ENCODE peak calls at places on chromosome 1, in four cellular contexts. One of them, this sample, is unnamed.
A peak's percentile ranks its signal among the peaks of the same experiment; 100 is the strongest.

GRCh38 chr1:57307382-57307781 is 116.5 kb downstream of the DAB1 start:
- DNase-seq in AG04450: no peak
- DNase-seq in fibroblast of pulmonary artery: no peak
- DNase-seq in CD8-positive, alpha-beta T cell: peak; percentile 35
- DNase-seq in this sample: no peak

GRCh38 chr1:22500058-22500457 is 48.4 kb downstream of the ZBTB40 start:
- DNase-seq in AG04450: no peak
- DNase-seq in fibroblast of pulmonary artery: no peak
- DNase-seq in CD8-positive, alpha-beta T cell: no peak
- DNase-seq in this sample: no peak

GRCh38 chr1:201791775-201792166 is 37.2 kb upstream of the IPO9 start:
- DNase-seq in CD8-positive, alpha-beta T cell: no peak
- DNase-seq in AG04450: no peak
- DNase-seq in fibroblast of pulmonary artery: peak; percentile 76
- DNase-seq in this sample: peak; percentile 75

GRCh38 chr1:33470495-33471012 is 1.9 kb upstream of the ZSCAN20 start:
- DNase-seq in AG04450: peak; percentile 69
- DNase-seq in fibroblast of pulmonary artery: peak; percentile 87
- DNase-seq in CD8-positive, alpha-beta T cell: peak; percentile 27
- DNase-seq in this sample: peak; percentile 63

GRCh38 chr1:30402031-30402430 is 321.4 kb downstream of the MATN1 start:
- DNase-seq in CD8-positive, alpha-beta T cell: no peak
- DNase-seq in AG04450: no peak
- DNase-seq in fibroblast of pulmonary artery: no peak
- DNase-seq in this sample: no peak

GRCh38 chr1:67685558-67686271 is 714 bp downstream of the GADD45A start:
- DNase-seq in CD8-positive, alpha-beta T cell: peak; percentile 42
- DNase-seq in fibroblast of pulmonary artery: peak; percentile 51
- DNase-seq in AG04450: no peak
- DNase-seq in this sample: no peak

GRCh38 chr1:156767879-156768608 is 709 bp downstream of the PRCC start:
- DNase-seq in AG04450: no peak
- DNase-seq in fibroblast of pulmonary artery: no peak
- DNase-seq in CD8-positive, alpha-beta T cell: no peak
- DNase-seq in this sample: no peak

GRCh38 chr1:205976708-205977107 is 26.5 kb downstream of the RAB7B start:
- DNase-seq in fibroblast of pulmonary artery: peak; percentile 41
- DNase-seq in AG04450: peak; percentile 23
- DNase-seq in CD8-positive, alpha-beta T cell: no peak
- DNase-seq in this sample: no peak

GRCh38 chr1:44025816-44026215 is 5.4 kb downstream of the SLC6A9 start:
- DNase-seq in AG04450: no peak
- DNase-seq in CD8-positive, alpha-beta T cell: no peak
- DNase-seq in fibroblast of pulmonary artery: no peak
- DNase-seq in this sample: no peak

GRCh38 chr1:102897537-102897936 is 210.8 kb downstream of the COL11A1 start:
- DNase-seq in CD8-positive, alpha-beta T cell: no peak
- DNase-seq in fibroblast of pulmonary artery: peak; percentile 86
- DNase-seq in AG04450: no peak
- DNase-seq in this sample: peak; percentile 47

GRCh38 chr1:191306916-191307315 is 829.3 kb upstream of the BRINP3 start:
- DNase-seq in fibroblast of pulmonary artery: no peak
- DNase-seq in CD8-positive, alpha-beta T cell: no peak
- DNase-seq in AG04450: no peak
- DNase-seq in this sample: no peak

DNA sequence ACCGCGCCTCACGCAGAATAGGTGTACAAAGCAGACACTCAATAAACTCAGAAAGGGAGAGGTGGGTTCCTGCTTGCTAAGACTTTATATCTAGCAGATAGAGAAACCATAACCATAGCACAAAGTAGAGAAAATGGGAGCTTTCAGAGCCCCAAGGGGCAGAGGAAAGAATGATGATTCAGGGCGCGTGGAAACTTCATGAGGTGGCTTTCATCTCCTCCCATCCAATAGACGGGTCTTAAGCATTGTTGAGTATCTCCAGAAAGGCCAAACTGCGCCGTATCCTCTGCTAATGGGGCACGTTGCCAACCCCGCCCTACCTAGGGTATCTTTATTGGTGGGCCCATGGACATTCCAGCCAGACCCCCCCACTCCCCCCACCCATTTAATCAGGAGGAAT is 778 bp upstream of the MIXL1 start:
- DNase-seq in CD8-positive, alpha-beta T cell: no peak
- DNase-seq in fibroblast of pulmonary artery: no peak
- DNase-seq in AG04450: no peak
- DNase-seq in this sample: no peak
- H3K4me3 ChIP-seq in CD8-positive, alpha-beta T cell: no peak overlapping the region
- H3K4me3 ChIP-seq in fibroblast of pulmonary artery: no peak overlapping the region
- H3K4me3 ChIP-seq in AG04450: no peak overlapping the region
- H3K4me3 ChIP-seq in this sample: no peak overlapping the region

GRCh38 chr1:23906731-23907130 is 6.4 kb downstream of the CNR2 start:
- DNase-seq in AG04450: no peak
- DNase-seq in fibroblast of pulmonary artery: no peak
- DNase-seq in CD8-positive, alpha-beta T cell: no peak
- DNase-seq in this sample: no peak

GRCh38 chr1:23902611-23903278 is 10.4 kb downstream of the CNR2 start:
- DNase-seq in AG04450: no peak
- DNase-seq in CD8-positive, alpha-beta T cell: no peak
- DNase-seq in fibroblast of pulmonary artery: no peak
- DNase-seq in this sample: no peak

GRCh38 chr1:23904748-23905357 is 8.3 kb downstream of the CNR2 start:
- DNase-seq in fibroblast of pulmonary artery: no peak
- DNase-seq in AG04450: no peak
- DNase-seq in CD8-positive, alpha-beta T cell: no peak
- DNase-seq in this sample: no peak

GRCh38 chr1:23905461-23906025 is 7.6 kb downstream of the CNR2 start:
- DNase-seq in AG04450: no peak
- DNase-seq in CD8-positive, alpha-beta T cell: no peak
- DNase-seq in fibroblast of pulmonary artery: no peak
- DNase-seq in this sample: no peak

DNA sequence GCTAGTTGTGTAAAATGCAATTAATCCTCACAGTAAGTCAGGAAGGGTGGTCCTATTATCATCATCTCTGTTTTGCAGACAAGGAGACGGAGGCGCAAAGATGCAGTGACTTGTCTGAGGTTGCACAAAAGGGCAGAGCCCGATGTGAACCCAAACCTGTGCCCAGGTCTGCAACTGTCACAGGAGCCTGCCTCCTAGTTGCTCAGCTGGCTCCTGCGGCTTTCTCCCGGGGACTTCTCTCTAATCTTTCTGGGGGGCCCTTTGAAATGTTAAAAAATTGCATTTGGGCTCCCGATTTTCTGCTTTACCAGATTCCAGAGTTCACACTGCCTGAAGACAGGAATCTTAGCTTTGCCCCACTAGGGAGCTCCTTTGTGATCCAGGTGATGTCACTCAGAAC is 9.4 kb downstream of the CNR2 start:
- DNase-seq in AG04450: no peak
- DNase-seq in fibroblast of pulmonary artery: no peak
- DNase-seq in CD8-positive, alpha-beta T cell: no peak
- DNase-seq in this sample: no peak
- H3K4me3 ChIP-seq in AG04450: no peak overlapping the region
- H3K4me3 ChIP-seq in fibroblast of pulmonary artery: no peak overlapping the region
- H3K4me3 ChIP-seq in CD8-positive, alpha-beta T cell: no peak overlapping the region
- H3K4me3 ChIP-seq in this sample: no peak overlapping the region

GRCh38 chr1:29082519-29082918 is 41.2 kb downstream of the TMEM200B start:
- DNase-seq in AG04450: no peak
- DNase-seq in fibroblast of pulmonary artery: no peak
- DNase-seq in CD8-positive, alpha-beta T cell: no peak
- DNase-seq in this sample: no peak

GRCh38 chr1:29081201-29081600 is 42.5 kb downstream of the TMEM200B start:
- DNase-seq in fibroblast of pulmonary artery: no peak
- DNase-seq in AG04450: no peak
- DNase-seq in CD8-positive, alpha-beta T cell: no peak
- DNase-seq in this sample: no peak

GRCh38 chr1:29084196-29084521 is 39.5 kb downstream of the TMEM200B start:
- DNase-seq in CD8-positive, alpha-beta T cell: no peak
- DNase-seq in fibroblast of pulmonary artery: no peak
- DNase-seq in AG04450: no peak
- DNase-seq in this sample: no peak

GRCh38 chr1:29083318-29084195 is 40.1 kb downstream of the TMEM200B start:
- DNase-seq in CD8-positive, alpha-beta T cell: no peak
- DNase-seq in fibroblast of pulmonary artery: no peak
- DNase-seq in AG04450: no peak
- DNase-seq in this sample: no peak
- H3K4me3 ChIP-seq in CD8-positive, alpha-beta T cell: no peak overlapping the region
- H3K4me3 ChIP-seq in fibroblast of pulmonary artery: no peak overlapping the region
- H3K4me3 ChIP-seq in AG04450: no peak overlapping the region
- H3K4me3 ChIP-seq in this sample: no peak overlapping the region

DNA sequence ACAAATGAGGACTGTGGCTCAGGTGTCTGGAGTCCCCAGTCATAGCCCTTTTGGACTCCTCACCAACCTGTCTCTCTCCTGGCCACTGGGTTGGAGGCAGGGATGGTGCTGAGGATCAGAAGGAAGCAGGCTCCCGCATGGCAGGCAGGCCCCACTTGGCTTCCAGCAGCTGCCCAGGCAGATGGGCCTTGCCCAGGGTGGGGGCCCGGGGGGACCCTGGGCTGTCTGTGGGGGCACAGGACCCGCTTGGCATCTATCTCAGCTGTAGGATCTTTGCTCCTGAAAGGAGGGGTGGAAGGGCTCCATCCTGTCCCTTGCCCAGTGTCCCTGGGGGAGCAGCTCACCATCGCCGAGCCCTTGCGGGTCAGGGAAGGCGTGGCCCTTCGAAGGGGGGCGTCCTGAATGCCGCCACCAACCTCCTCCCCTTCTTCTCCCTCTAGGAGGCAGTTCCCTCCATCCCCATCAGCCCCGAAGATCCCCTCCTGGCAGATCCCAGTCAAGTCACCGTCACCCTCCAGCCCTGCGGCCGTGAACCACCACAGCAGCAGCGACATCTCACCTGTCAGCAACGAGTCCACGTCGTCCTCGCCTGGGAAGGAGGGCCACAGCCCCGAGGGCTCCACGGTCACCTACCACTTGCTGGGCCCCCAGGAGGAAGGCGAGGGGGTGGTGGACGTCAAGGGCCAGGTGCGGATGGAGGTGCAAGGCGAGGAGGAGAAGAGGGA is 154.5 kb downstream of the PEX14 start:
- DNase-seq in CD8-positive, alpha-beta T cell: no peak
- DNase-seq in AG04450: no peak
- DNase-seq in fibroblast of pulmonary artery: no peak
- DNase-seq in this sample: no peak
- H3K4me3 ChIP-seq in CD8-positive, alpha-beta T cell: no peak overlapping the region
- H3K4me3 ChIP-seq in AG04450: no peak overlapping the region
- H3K4me3 ChIP-seq in fibroblast of pulmonary artery: no peak overlapping the region
- H3K4me3 ChIP-seq in this sample: no peak overlapping the region